ENCODE peak calls at places on chromosomes 12 and 14, in nine cellular contexts. J is body of pancreas, X is Peyer's patch, U is A549, N is NB4, A is stomach, O is endothelial cell of umbilical vein, Y is GM12878, H is H1. B is an unnamed sample.

GRCh38 chr12:9049520-9050133 is 60.3 kb downstream of the KLRG1 start:
- DNase-seq in J (no peak), X (no peak), U (peak; percentile 57), N (peak; percentile 65), A (no peak), O (peak; percentile 62), Y (no peak), H (no peak), B (no peak)

GRCh38 chr14:102504302-102504950 is 5.2 kb downstream of the ANKRD9 start:
- DNase-seq in J (no peak), X (no peak), U (no peak), N (no peak), A (no peak), O (no peak), Y (no peak), H (no peak), B (peak; percentile 56)

GRCh38 chr12:7042847-7043246 is 17.7 kb upstream of the C1S start:
- DNase-seq in J (no peak), X (no peak), U (peak; percentile 69), N (peak; percentile 70), A (no peak), O (peak; percentile 43), Y (no peak), H (no peak), B (no peak)

GRCh38 chr14:66008631-66009030 is 477.5 kb upstream of the CCDC196 start:
- DNase-seq in J (no peak), X (no peak), U (no peak), N (no peak), A (no peak), O (no peak), Y (no peak), H (no peak), B (no peak)

GRCh38 chr12:96171905-96172304 is 22.3 kb upstream of the ELK3 start:
- DNase-seq in J (no peak), X (no peak), U (no peak), N (no peak), A (peak; percentile 43), O (no peak), Y (no peak), H (no peak), B (no peak)

GRCh38 chr14:71050227-71050823 is 143.1 kb downstream of the PCNX1 start:
- DNase-seq in J (no peak), X (no peak), U (peak; percentile 7), N (peak; percentile 12), A (no peak), O (peak; percentile 28), Y (no peak), H (no peak), B (no peak)

GRCh38 chr12:56206373-56207166 is 15.2 kb downstream of the RNF41 start:
- DNase-seq in J (peak; percentile 69), X (peak; percentile 80), U (peak; percentile 74), N (peak; percentile 69), A (peak; percentile 58), O (peak; percentile 52), Y (no peak), H (no peak), B (peak; percentile 22)

GRCh38 chr12:86770871-86771270 is 514.7 kb upstream of the MGAT4C start:
- DNase-seq in J (no peak), X (no peak), U (no peak), N (no peak), A (no peak), O (no peak), Y (no peak), H (no peak), B (no peak)

GRCh38 chr12:93199831-93200236 is 177.9 kb upstream of the NUDT4 start:
- DNase-seq in J (no peak), X (no peak), U (no peak), N (no peak), A (no peak), O (no peak), Y (no peak), H (no peak), B (no peak)

GRCh38 chr12:126337556-126337955 is 1272.3 kb downstream of the AACS start:
- DNase-seq in J (no peak), X (no peak), U (no peak), N (no peak), A (no peak), O (no peak), Y (no peak), H (no peak), B (no peak)

GRCh38 chr12:11810962-11811361 is 161.5 kb downstream of the ETV6 start:
- DNase-seq in J (no peak), X (no peak), U (no peak), N (no peak), A (no peak), O (peak; percentile 41), Y (no peak), H (no peak), B (no peak)

GRCh38 chr12:111405149-111405855 is 421 bp upstream of the SH2B3 start:
- DNase-seq in J (peak; percentile 98), X (peak; percentile 99), U (peak; percentile 95), N (peak; percentile 99), A (peak; percentile 97), O (peak; percentile 98), Y (peak; percentile 86), H (peak; percentile 100), B (peak; percentile 90)

GRCh38 chr12:2295941-2296461 is 243.2 kb downstream of the CACNA1C start:
- DNase-seq in J (no peak), X (no peak), U (peak; percentile 14), N (peak; percentile 70), A (no peak), O (no peak), Y (no peak), H (no peak), B (no peak)

GRCh38 chr14:50308363-50308762 is 3.7 kb downstream of the L2HGDH start:
- DNase-seq in J (no peak), X (no peak), U (peak; percentile 29), N (no peak), A (no peak), O (no peak), Y (no peak), H (no peak), B (no peak)

GRCh38 chr14:24367506-24368214 is at the start of gene NFATC4:
- DNase-seq in J (peak; percentile 62), X (peak; percentile 85), U (peak; percentile 61), N (peak; percentile 69), A (peak; percentile 70), O (peak; percentile 88), Y (no peak), H (no peak), B (peak; percentile 70)

GRCh38 chr12:124679533-124680371 is 112.3 kb upstream of the NCOR2 start:
- DNase-seq in J (peak; percentile 33), X (no peak), U (no peak), N (peak; percentile 52), A (peak; percentile 80), O (no peak), Y (no peak), H (no peak), B (peak; percentile 57)
- TF ChIP-seq POLR2A in J (no peak), X (no peak), U (no peak), N (no peak), A (no peak), O (no peak), Y (no peak), H (no peak), B (no peak)

DNA sequence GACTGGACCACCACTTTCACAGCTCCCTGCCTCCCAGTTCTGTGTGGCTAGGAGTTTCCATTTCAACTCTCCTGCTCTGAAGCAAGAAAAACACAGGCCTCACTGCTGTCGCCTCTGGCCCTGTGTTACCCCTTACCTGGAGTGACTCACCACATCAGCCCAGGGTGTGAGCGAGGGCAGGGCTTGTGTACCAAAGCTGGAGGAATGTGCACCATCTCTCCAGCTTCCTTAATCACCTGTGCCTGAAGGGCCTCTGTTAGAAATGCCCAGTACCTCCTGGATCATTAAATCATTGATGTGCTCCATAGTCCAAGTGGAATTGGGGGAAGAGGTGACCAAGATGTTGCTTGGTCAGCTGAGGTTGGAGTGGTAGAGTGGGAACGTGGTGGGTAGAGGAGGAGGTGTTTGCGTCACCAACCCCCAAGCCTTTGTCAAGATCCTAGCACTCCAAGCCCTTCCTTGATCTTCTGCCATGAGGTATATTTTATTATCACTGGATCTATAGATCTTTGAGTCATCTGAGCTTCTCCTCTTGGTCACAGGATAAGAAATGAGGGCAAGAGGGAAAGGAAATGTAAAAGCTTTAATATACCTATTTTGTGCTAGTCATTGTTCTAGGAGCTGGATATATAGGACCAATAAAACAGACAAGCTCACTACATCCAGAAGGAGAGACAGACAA is 51.3 kb downstream of the SSPN start:
- DNase-seq in J (no peak), X (peak; percentile 78), U (no peak), N (no peak), A (peak; percentile 69), O (no peak), Y (no peak), H (no peak), B (no peak)
- TF ChIP-seq POLR2A in J (no peak), X (no peak), U (no peak), N (no peak), A (no peak), O (no peak), Y (no peak), H (no peak), B (no peak)

DNA sequence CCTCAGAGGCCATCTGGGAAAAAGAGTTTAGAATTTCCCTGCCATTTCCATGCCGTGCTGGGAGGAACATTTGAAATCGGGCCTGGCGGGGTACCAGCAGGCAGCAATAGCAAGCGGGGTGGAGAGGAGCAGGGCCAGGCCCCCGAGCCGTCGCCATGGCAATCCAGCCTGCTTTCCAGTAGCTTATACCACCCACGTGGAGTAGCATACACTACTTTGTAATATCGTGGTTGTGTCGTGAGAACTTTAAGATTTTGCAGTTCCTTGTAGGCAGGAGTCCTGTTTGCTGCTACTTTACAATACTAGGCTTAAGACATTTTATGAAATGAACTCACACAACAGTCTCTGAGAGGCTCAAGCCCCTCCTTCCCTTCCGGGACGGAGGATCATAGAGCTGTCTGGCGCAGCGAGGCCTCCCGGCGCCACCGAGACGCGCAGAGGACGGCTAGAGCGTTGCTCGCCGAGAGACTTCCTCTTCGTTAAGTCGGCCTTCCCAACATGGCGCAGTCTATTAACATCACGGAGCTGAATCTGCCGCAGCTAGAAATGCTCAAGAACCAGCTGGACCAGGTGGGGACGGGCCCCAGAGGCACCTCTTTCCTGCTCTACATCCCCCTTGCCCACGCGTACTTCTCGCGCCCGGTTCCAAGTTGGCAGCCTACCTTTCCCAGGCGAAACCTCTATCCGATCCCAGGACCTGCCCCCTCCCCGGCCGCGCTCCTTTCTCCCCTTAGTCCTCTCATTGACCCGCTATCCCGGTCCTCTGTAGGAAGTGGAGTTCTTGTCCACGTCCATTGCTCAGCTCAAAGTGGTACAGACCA is at the start of gene PFDN5:
- DNase-seq in J (peak; percentile 87), X (peak; percentile 95), U (peak; percentile 96), N (peak; percentile 96), A (peak; percentile 88), O (peak; percentile 96), Y (peak; percentile 73), H (peak; percentile 61), B (peak; percentile 83)
- TF ChIP-seq POLR2A in J (peak; percentile 88), X (peak; percentile 68), U (peak; percentile 79), N (peak; percentile 65), A (no peak), O (peak; percentile 84), Y (peak; percentile 90), H (peak; percentile 34), B (peak; percentile 56)

DNA sequence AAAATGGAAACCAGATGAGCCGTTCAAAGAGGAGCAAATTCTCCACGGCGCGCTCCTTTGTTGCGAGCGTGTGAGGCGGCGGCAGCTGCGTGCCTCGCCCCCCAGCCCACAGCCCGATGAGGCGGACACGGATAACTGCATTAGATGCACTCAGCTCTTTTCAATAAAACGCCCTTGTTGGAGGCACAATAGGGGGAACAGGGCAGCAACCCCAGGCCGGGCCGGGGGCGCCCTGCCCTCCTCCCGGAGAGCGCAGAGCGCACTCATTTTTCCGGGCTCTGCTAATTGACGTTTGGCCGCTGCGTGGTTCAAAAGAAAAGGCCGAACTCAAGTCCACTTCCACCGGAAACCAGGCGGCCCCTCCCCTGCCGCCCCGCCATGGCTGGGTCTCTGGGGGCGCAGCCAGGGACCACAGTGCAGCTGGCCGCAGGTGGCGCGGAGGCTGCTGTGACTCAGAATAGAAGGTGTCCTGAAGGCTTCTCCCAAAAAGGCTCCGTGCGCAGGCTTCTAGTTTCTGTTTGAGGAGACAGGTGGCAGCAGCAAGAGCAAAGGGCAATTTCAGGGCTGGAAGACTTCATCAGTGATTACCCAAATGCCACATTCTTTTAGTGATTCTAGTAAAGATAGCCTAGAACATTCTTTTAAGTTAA is 29.0 kb upstream of the SMOC1 start:
- DNase-seq in J (no peak), X (no peak), U (no peak), N (no peak), A (no peak), O (no peak), Y (no peak), H (no peak), B (peak; percentile 7)
- TF ChIP-seq POLR2A in J (no peak), X (no peak), U (no peak), N (no peak), A (no peak), O (no peak), Y (no peak), H (no peak), B (peak; percentile 59)